ENCODE peak calls at places on chromosomes 4 and X, in eight cellular contexts. One of them, this sample, is unnamed.

GRCh38 chr4:13527983-13528822 is 16.1 kb downstream of the NKX3-2 start:
- DNase-seq in fibroblast of villous mesenchyme: no peak
- DNase-seq in OCI-LY7: peak
- DNase-seq in heart left ventricle: no peak
- DNase-seq in AG04450: no peak
- DNase-seq in cardiac muscle cell: no peak
- DNase-seq in fibroblast of pulmonary artery: no peak
- DNase-seq in sigmoid colon: peak
- DNase-seq in this sample: no peak

GRCh38 chr4:67104145-67104544 is 441.2 kb downstream of the CENPC start:
- DNase-seq in fibroblast of villous mesenchyme: no peak
- DNase-seq in OCI-LY7: no peak
- DNase-seq in heart left ventricle: no peak
- DNase-seq in AG04450: no peak
- DNase-seq in cardiac muscle cell: no peak
- DNase-seq in fibroblast of pulmonary artery: no peak
- DNase-seq in sigmoid colon: no peak
- DNase-seq in this sample: no peak

GRCh38 chrX:111129949-111130348 is 34.0 kb downstream of the PAK3 start:
- DNase-seq in fibroblast of villous mesenchyme: peak
- DNase-seq in OCI-LY7: no peak
- DNase-seq in heart left ventricle: no peak
- DNase-seq in AG04450: no peak
- DNase-seq in cardiac muscle cell: no peak
- DNase-seq in fibroblast of pulmonary artery: no peak
- DNase-seq in sigmoid colon: no peak
- DNase-seq in this sample: no peak

GRCh38 chrX:153727108-153727931 is 2.7 kb downstream of the ABCD1 start:
- DNase-seq in fibroblast of villous mesenchyme: peak
- DNase-seq in OCI-LY7: peak
- DNase-seq in heart left ventricle: peak
- DNase-seq in AG04450: no peak
- DNase-seq in cardiac muscle cell: peak
- DNase-seq in fibroblast of pulmonary artery: no peak
- DNase-seq in sigmoid colon: peak
- DNase-seq in this sample: no peak

GRCh38 chrX:153921070-153921469 is 5.0 kb downstream of the ARHGAP4 start:
- DNase-seq in fibroblast of villous mesenchyme: no peak
- DNase-seq in OCI-LY7: no peak
- DNase-seq in heart left ventricle: peak
- DNase-seq in AG04450: no peak
- DNase-seq in cardiac muscle cell: no peak
- DNase-seq in fibroblast of pulmonary artery: no peak
- DNase-seq in sigmoid colon: no peak
- DNase-seq in this sample: no peak

GRCh38 chrX:21004835-21005234 is 369.4 kb upstream of the CNKSR2 start:
- DNase-seq in fibroblast of villous mesenchyme: peak
- DNase-seq in OCI-LY7: no peak
- DNase-seq in heart left ventricle: no peak
- DNase-seq in AG04450: no peak
- DNase-seq in cardiac muscle cell: no peak
- DNase-seq in fibroblast of pulmonary artery: peak
- DNase-seq in sigmoid colon: no peak
- DNase-seq in this sample: no peak

GRCh38 chr4:146235654-146236570 is 21.6 kb downstream of the REELD1 start:
- DNase-seq in fibroblast of villous mesenchyme: peak
- DNase-seq in OCI-LY7: no peak
- DNase-seq in heart left ventricle: peak
- DNase-seq in AG04450: no peak
- DNase-seq in cardiac muscle cell: no peak
- DNase-seq in fibroblast of pulmonary artery: no peak
- DNase-seq in sigmoid colon: no peak
- DNase-seq in this sample: no peak

GRCh38 chr4:121375262-121375661 is 5.6 kb downstream of the QRFPR start:
- DNase-seq in fibroblast of villous mesenchyme: no peak
- DNase-seq in OCI-LY7: no peak
- DNase-seq in heart left ventricle: no peak
- DNase-seq in AG04450: no peak
- DNase-seq in cardiac muscle cell: peak
- DNase-seq in fibroblast of pulmonary artery: peak
- DNase-seq in sigmoid colon: no peak
- DNase-seq in this sample: no peak

GRCh38 chrX:10755477-10756334 is 135.3 kb upstream of the MID1 start:
- DNase-seq in fibroblast of villous mesenchyme: peak
- DNase-seq in OCI-LY7: no peak
- DNase-seq in heart left ventricle: no peak
- DNase-seq in AG04450: peak
- DNase-seq in cardiac muscle cell: peak
- DNase-seq in fibroblast of pulmonary artery: peak
- DNase-seq in sigmoid colon: no peak
- DNase-seq in this sample: peak

GRCh38 chr4:630661-631060 is 5.3 kb downstream of the PDE6B start:
- DNase-seq in fibroblast of villous mesenchyme: no peak
- DNase-seq in OCI-LY7: no peak
- DNase-seq in heart left ventricle: peak
- DNase-seq in AG04450: no peak
- DNase-seq in cardiac muscle cell: no peak
- DNase-seq in fibroblast of pulmonary artery: no peak
- DNase-seq in sigmoid colon: peak
- DNase-seq in this sample: no peak

GRCh38 chr4:65510976-65511375 is 159.3 kb downstream of the EPHA5 start:
- DNase-seq in fibroblast of villous mesenchyme: peak
- DNase-seq in OCI-LY7: no peak
- DNase-seq in heart left ventricle: no peak
- DNase-seq in AG04450: no peak
- DNase-seq in cardiac muscle cell: peak
- DNase-seq in fibroblast of pulmonary artery: peak
- DNase-seq in sigmoid colon: no peak
- DNase-seq in this sample: no peak

GRCh38 chrX:19121898-19122640 is at the start of gene ADGRG2:
- DNase-seq in fibroblast of villous mesenchyme: peak
- DNase-seq in OCI-LY7: no peak
- DNase-seq in heart left ventricle: peak
- DNase-seq in AG04450: no peak
- DNase-seq in cardiac muscle cell: peak
- DNase-seq in fibroblast of pulmonary artery: peak
- DNase-seq in sigmoid colon: no peak
- DNase-seq in this sample: no peak

GRCh38 chr4:152392079-152392478 is 143.8 kb downstream of the FBXW7 start:
- DNase-seq in fibroblast of villous mesenchyme: no peak
- DNase-seq in OCI-LY7: no peak
- DNase-seq in heart left ventricle: no peak
- DNase-seq in AG04450: no peak
- DNase-seq in cardiac muscle cell: no peak
- DNase-seq in fibroblast of pulmonary artery: no peak
- DNase-seq in sigmoid colon: no peak
- DNase-seq in this sample: no peak

GRCh38 chrX:31302573-31303075 is 230.8 kb upstream of the FTHL17 start:
- DNase-seq in fibroblast of villous mesenchyme: no peak
- DNase-seq in OCI-LY7: no peak
- DNase-seq in heart left ventricle: no peak
- DNase-seq in AG04450: no peak
- DNase-seq in cardiac muscle cell: no peak
- DNase-seq in fibroblast of pulmonary artery: no peak
- DNase-seq in sigmoid colon: no peak
- DNase-seq in this sample: no peak

GRCh38 chr4:156941940-156942548 is 29.6 kb downstream of the PDGFC start:
- DNase-seq in fibroblast of villous mesenchyme: peak
- DNase-seq in OCI-LY7: no peak
- DNase-seq in heart left ventricle: peak
- DNase-seq in AG04450: peak
- DNase-seq in cardiac muscle cell: peak
- DNase-seq in fibroblast of pulmonary artery: peak
- DNase-seq in sigmoid colon: peak
- DNase-seq in this sample: peak

GRCh38 chr4:184548651-184549341 is 74.4 kb upstream of the IRF2 start:
- DNase-seq in fibroblast of villous mesenchyme: no peak
- DNase-seq in OCI-LY7: no peak
- DNase-seq in heart left ventricle: peak
- DNase-seq in AG04450: no peak
- DNase-seq in cardiac muscle cell: no peak
- DNase-seq in fibroblast of pulmonary artery: no peak
- DNase-seq in sigmoid colon: no peak
- DNase-seq in this sample: no peak
- H3K4me3 ChIP-seq in fibroblast of villous mesenchyme: peak
- H3K4me3 ChIP-seq in OCI-LY7: no peak
- H3K4me3 ChIP-seq in heart left ventricle: peak
- H3K4me3 ChIP-seq in AG04450: no peak
- H3K4me3 ChIP-seq in cardiac muscle cell: no peak
- H3K4me3 ChIP-seq in fibroblast of pulmonary artery: no peak
- H3K4me3 ChIP-seq in sigmoid colon: no peak
- H3K4me3 ChIP-seq in this sample: no peak

DNA sequence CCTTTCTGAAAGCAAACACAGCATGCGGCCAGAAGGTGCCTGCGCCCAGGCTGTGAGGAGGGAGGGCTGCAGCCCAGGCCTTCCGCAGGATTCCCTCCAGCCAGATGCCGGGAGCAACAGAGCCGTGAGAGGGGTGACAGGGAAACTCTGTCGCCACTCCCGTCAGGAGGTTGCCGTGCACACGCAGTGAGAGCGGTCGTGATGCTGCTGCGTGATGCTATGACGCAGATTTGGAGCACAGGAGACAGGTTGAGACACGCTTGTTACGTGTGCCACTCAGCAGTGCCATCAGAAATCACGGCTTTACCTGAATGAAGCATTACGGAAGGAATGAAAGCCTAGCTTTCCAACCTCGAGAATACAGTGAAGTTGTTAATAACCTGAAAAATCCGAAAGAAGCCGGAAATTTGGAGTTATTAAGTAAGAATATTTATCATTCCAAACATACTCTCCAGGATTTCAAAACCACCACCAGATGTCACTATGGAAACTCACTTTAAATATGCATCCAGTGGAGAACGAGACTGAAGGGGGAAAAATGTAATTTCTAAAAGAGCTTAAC is 54.4 kb downstream of the FAT1 start:
- DNase-seq in fibroblast of villous mesenchyme: peak
- DNase-seq in OCI-LY7: peak
- DNase-seq in heart left ventricle: peak
- DNase-seq in AG04450: peak
- DNase-seq in cardiac muscle cell: peak
- DNase-seq in fibroblast of pulmonary artery: peak
- DNase-seq in sigmoid colon: peak
- DNase-seq in this sample: peak
- TF ChIP-seq CTCF in fibroblast of villous mesenchyme: peak
- TF ChIP-seq CTCF in OCI-LY7: peak
- TF ChIP-seq CTCF in heart left ventricle: peak
- TF ChIP-seq CTCF in AG04450: peak
- TF ChIP-seq CTCF in cardiac muscle cell: peak
- TF ChIP-seq CTCF in fibroblast of pulmonary artery: peak
- TF ChIP-seq CTCF in sigmoid colon: peak
- TF ChIP-seq CTCF in this sample: peak

DNA sequence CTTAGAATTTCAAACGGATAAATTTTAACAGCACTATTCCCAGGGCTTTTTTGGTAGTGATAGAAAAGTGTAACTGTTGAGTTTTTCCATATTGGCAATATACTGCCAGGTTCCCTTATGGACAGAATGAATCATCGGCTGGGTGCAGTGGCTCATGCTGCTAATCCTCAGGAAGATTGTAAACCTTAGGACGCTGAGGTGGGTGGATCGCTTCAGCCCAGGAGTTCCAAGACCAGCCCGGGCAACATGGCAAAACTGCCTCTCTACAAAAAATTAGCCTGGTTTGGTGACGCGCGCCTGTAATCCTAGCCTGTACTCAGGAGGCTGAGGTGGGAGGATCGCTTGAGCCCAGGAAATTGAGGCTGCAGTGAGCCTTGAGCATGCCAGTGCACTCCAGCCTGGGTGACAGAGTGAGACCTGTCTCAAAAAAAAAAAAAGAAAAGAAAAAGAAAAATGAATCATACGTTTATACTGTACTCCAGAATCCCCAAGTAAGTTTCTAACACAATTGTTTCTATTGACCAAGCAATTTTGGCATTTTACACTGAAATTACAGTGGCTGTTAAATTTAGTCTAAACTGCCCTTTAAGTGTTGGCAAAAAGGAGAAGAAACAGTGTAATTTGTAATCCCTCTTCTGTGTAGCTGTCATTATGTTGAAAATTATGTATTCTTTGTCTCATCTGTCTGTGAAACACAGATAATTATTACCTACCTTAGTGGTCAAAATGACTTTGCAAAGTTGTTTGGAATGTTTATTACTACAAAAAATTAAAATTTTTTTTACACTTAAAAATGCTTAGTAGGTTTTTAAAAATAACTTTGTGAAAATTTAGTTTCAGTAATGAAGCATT is 1.8 kb downstream of the SLC30A9 start:
- DNase-seq in fibroblast of villous mesenchyme: peak
- DNase-seq in OCI-LY7: no peak
- DNase-seq in heart left ventricle: no peak
- DNase-seq in AG04450: no peak
- DNase-seq in cardiac muscle cell: peak
- DNase-seq in fibroblast of pulmonary artery: peak
- DNase-seq in sigmoid colon: no peak
- DNase-seq in this sample: no peak
- H3K4me3 ChIP-seq in fibroblast of villous mesenchyme: peak
- H3K4me3 ChIP-seq in OCI-LY7: peak
- H3K4me3 ChIP-seq in heart left ventricle: no peak
- H3K4me3 ChIP-seq in AG04450: no peak
- H3K4me3 ChIP-seq in cardiac muscle cell: peak
- H3K4me3 ChIP-seq in fibroblast of pulmonary artery: peak
- H3K4me3 ChIP-seq in sigmoid colon: no peak
- H3K4me3 ChIP-seq in this sample: peak

GRCh38 chr4:96459105-96459504 is 619.2 kb downstream of the PDHA2 start:
- DNase-seq in fibroblast of villous mesenchyme: no peak
- DNase-seq in OCI-LY7: no peak
- DNase-seq in heart left ventricle: no peak
- DNase-seq in AG04450: no peak
- DNase-seq in cardiac muscle cell: no peak
- DNase-seq in fibroblast of pulmonary artery: no peak
- DNase-seq in sigmoid colon: no peak
- DNase-seq in this sample: no peak

GRCh38 chr4:96455045-96455720 is 615.3 kb downstream of the PDHA2 start:
- DNase-seq in fibroblast of villous mesenchyme: no peak
- DNase-seq in OCI-LY7: no peak
- DNase-seq in heart left ventricle: no peak
- DNase-seq in AG04450: no peak
- DNase-seq in cardiac muscle cell: no peak
- DNase-seq in fibroblast of pulmonary artery: no peak
- DNase-seq in sigmoid colon: no peak
- DNase-seq in this sample: no peak
- TF ChIP-seq CTCF in fibroblast of villous mesenchyme: no peak
- TF ChIP-seq CTCF in OCI-LY7: no peak
- TF ChIP-seq CTCF in heart left ventricle: no peak
- TF ChIP-seq CTCF in AG04450: no peak
- TF ChIP-seq CTCF in cardiac muscle cell: no peak
- TF ChIP-seq CTCF in fibroblast of pulmonary artery: no peak
- TF ChIP-seq CTCF in sigmoid colon: no peak
- TF ChIP-seq CTCF in this sample: no peak

GRCh38 chrX:131764224-131764623 is 220.3 kb downstream of the OR13H1 start:
- DNase-seq in fibroblast of villous mesenchyme: no peak
- DNase-seq in OCI-LY7: no peak
- DNase-seq in heart left ventricle: no peak
- DNase-seq in AG04450: no peak
- DNase-seq in cardiac muscle cell: no peak
- DNase-seq in fibroblast of pulmonary artery: no peak
- DNase-seq in sigmoid colon: no peak
- DNase-seq in this sample: no peak

GRCh38 chrX:131763674-131764073 is 219.8 kb downstream of the OR13H1 start:
- DNase-seq in fibroblast of villous mesenchyme: peak
- DNase-seq in OCI-LY7: peak
- DNase-seq in heart left ventricle: peak
- DNase-seq in AG04450: no peak
- DNase-seq in cardiac muscle cell: no peak
- DNase-seq in fibroblast of pulmonary artery: no peak
- DNase-seq in sigmoid colon: peak
- DNase-seq in this sample: no peak

GRCh38 chrX:131762802-131763234 is 218.9 kb downstream of the OR13H1 start:
- DNase-seq in fibroblast of villous mesenchyme: peak
- DNase-seq in OCI-LY7: no peak
- DNase-seq in heart left ventricle: peak
- DNase-seq in AG04450: no peak
- DNase-seq in cardiac muscle cell: no peak
- DNase-seq in fibroblast of pulmonary artery: no peak
- DNase-seq in sigmoid colon: peak
- DNase-seq in this sample: no peak
- H3K4me3 ChIP-seq in fibroblast of villous mesenchyme: peak
- H3K4me3 ChIP-seq in OCI-LY7: no peak
- H3K4me3 ChIP-seq in heart left ventricle: peak
- H3K4me3 ChIP-seq in AG04450: no peak
- H3K4me3 ChIP-seq in cardiac muscle cell: no peak
- H3K4me3 ChIP-seq in fibroblast of pulmonary artery: no peak
- H3K4me3 ChIP-seq in sigmoid colon: no peak
- H3K4me3 ChIP-seq in this sample: no peak